ENCODE peak calls at places on chromosome X, in six cellular contexts. W is mesendoderm, I is IMR-90, L is neuronal stem cell, M is H1, G is mesenchymal stem cell. X is an unnamed sample.

GRCh38 chrX:19349263-19349662 is 5.5 kb downstream of the PDHA1 start:
- DNase-seq in L (no peak), I (no peak), G (no peak), M (no peak), W (no peak), X (no peak)

GRCh38 chrX:108217877-108218276 is 126.3 kb downstream of the ATG4A start:
- DNase-seq in I (no peak), M (no peak), L (no peak), G (no peak), W (no peak), X (no peak)

GRCh38 chrX:152640039-152640818 is 2.5 kb downstream of the GABRQ start:
- DNase-seq in G (no peak), W (no peak), M (no peak), L (no peak), I (peak), X (peak)

GRCh38 chrX:110563276-110563675 is 204.6 kb downstream of the RTL9 start:
- DNase-seq in W (no peak), I (no peak), L (no peak), G (no peak), M (no peak), X (no peak)

GRCh38 chrX:47283015-47283771 is 50.4 kb downstream of the USP11 start:
- DNase-seq in L (no peak), I (peak), G (no peak), M (no peak), W (no peak), X (no peak)

GRCh38 chrX:72107320-72107719 is 24.4 kb downstream of the RTL5 start:
- DNase-seq in G (peak), L (no peak), W (peak), I (peak), M (no peak), X (peak)

GRCh38 chrX:109299091-109299490 is 182.8 kb downstream of the GUCY2F start:
- DNase-seq in M (no peak), G (no peak), L (no peak), W (no peak), I (no peak), X (no peak)

GRCh38 chrX:114797494-114797893 is 213.6 kb downstream of the HTR2C start:
- DNase-seq in M (no peak), L (no peak), W (no peak), I (no peak), G (no peak), X (no peak)

GRCh38 chrX:110853610-110854009 is 58.0 kb upstream of the CHRDL1 start:
- DNase-seq in M (no peak), I (no peak), L (no peak), G (peak), W (peak), X (peak)

GRCh38 chrX:2498781-2499302 is 1.9 kb downstream of the DHRSX start:
- DNase-seq in W (peak), G (peak), M (no peak), I (peak), L (no peak), X (no peak)

GRCh38 chrX:79366888-79367749 is at the start of gene ITM2A:
- DNase-seq in G (no peak), I (no peak), L (peak), M (peak), W (peak), X (peak)

GRCh38 chrX:105116541-105116940 is 104.0 kb downstream of the TEX13A start:
- DNase-seq in L (no peak), I (no peak), W (no peak), M (no peak), G (no peak), X (no peak)

GRCh38 chrX:100980608-100981497 is 11.3 kb downstream of the ARL13A start:
- DNase-seq in I (peak), W (no peak), M (no peak), G (peak), L (no peak), X (no peak)

GRCh38 chrX:150362599-150363481 is at the start of gene MAMLD1:
- DNase-seq in M (peak), L (no peak), I (peak), W (peak), G (peak), X (peak)

GRCh38 chrX:72269671-72270251 is 7.3 kb downstream of the RPS4X start:
- DNase-seq in L (no peak), I (peak), G (peak), M (no peak), W (no peak), X (no peak)

GRCh38 chrX:136586386-136586785 is 54.4 kb downstream of the VGLL1 start:
- DNase-seq in L (no peak), G (no peak), W (no peak), I (no peak), M (no peak), X (no peak)

GRCh38 chrX:111086521-111087127 is 9.4 kb upstream of the PAK3 start:
- DNase-seq in L (peak), W (no peak), M (no peak), G (no peak), I (no peak), X (no peak)

GRCh38 chrX:12058087-12058486 is 80.2 kb upstream of the FRMPD4 start:
- DNase-seq in G (no peak), M (no peak), L (no peak), I (no peak), W (no peak), X (no peak)

GRCh38 chrX:24526616-24527015 is 61.5 kb downstream of the PDK3 start:
- DNase-seq in G (no peak), I (no peak), W (peak), M (no peak), L (no peak), X (no peak)

GRCh38 chrX:135389243-135389642 is 32.5 kb upstream of the SMIM10L2A start:
- DNase-seq in G (no peak), W (no peak), M (no peak), I (no peak), L (no peak), X (no peak)

GRCh38 chrX:109830157-109830703 is 97.2 kb upstream of the ACSL4 start:
- DNase-seq in L (no peak), I (no peak), M (no peak), G (no peak), W (no peak), X (no peak)

GRCh38 chrX:46912098-46912672 is at the start of gene JADE3:
- DNase-seq in I (peak), W (peak), L (peak), G (peak), M (peak), X (peak)

GRCh38 chrX:43716144-43716543 is 60.0 kb downstream of the MAOA start:
- DNase-seq in W (no peak), L (no peak), M (no peak), I (no peak), G (no peak), X (no peak)
- H4K8ac ChIP-seq in W (no peak), L (no peak), M (no peak), I (no peak), G (no peak), X (no peak)

GRCh38 chrX:65697915-65698796 is 30.7 kb downstream of the MSN start:
- DNase-seq in I (no peak), M (no peak), G (peak), W (peak), L (no peak), X (peak)
- H4K8ac ChIP-seq in I (no peak), M (no peak), G (peak), W (no peak), L (no peak), X (no peak)

GRCh38 chrX:39938466-39938865 is 159.3 kb downstream of the BCOR start:
- DNase-seq in I (no peak), M (no peak), L (no peak), G (no peak), W (no peak), X (no peak)

GRCh38 chrX:39944416-39944815 is 153.3 kb downstream of the BCOR start:
- DNase-seq in G (no peak), I (no peak), W (no peak), L (no peak), M (no peak), X (no peak)

GRCh38 chrX:39939678-39940077 is 158.1 kb downstream of the BCOR start:
- DNase-seq in W (no peak), L (no peak), G (no peak), I (no peak), M (no peak), X (no peak)

GRCh38 chrX:39945709-39946108 is 152.0 kb downstream of the BCOR start:
- DNase-seq in G (no peak), W (no peak), M (no peak), I (no peak), L (no peak), X (no peak)

GRCh38 chrX:39941332-39941920 is 156.3 kb downstream of the BCOR start:
- DNase-seq in G (peak), M (no peak), I (no peak), W (peak), L (no peak), X (no peak)
- H4K8ac ChIP-seq in G (peak), M (no peak), I (no peak), W (peak), L (no peak), X (no peak)

GRCh38 chrX:52262195-52262546 is 77.5 kb downstream of the MAGED4 start:
- DNase-seq in W (no peak), I (no peak), L (no peak), G (no peak), M (no peak), X (no peak)
- H4K8ac ChIP-seq in W (peak), I (peak), L (peak), G (peak), M (no peak), X (no peak)

GRCh38 chrX:41474726-41475100 is 27.6 kb downstream of the NYX start:
- DNase-seq in L (no peak), M (no peak), I (no peak), W (peak), G (no peak), X (peak)

GRCh38 chrX:41473936-41474725 is 27.0 kb downstream of the NYX start:
- DNase-seq in L (no peak), M (no peak), W (no peak), I (no peak), G (no peak), X (peak)

GRCh38 chrX:41475611-41476241 is 28.6 kb downstream of the NYX start:
- DNase-seq in M (peak), G (peak), L (peak), W (peak), I (no peak), X (peak)

GRCh38 chrX:41472231-41472815 is 25.2 kb downstream of the NYX start:
- DNase-seq in M (no peak), G (no peak), L (no peak), W (peak), I (no peak), X (peak)

GRCh38 chrX:41475166-41475565 is 28.0 kb downstream of the NYX start:
- DNase-seq in M (peak), G (no peak), I (no peak), W (peak), L (peak), X (peak)
- H4K8ac ChIP-seq in M (no peak), G (peak), I (no peak), W (no peak), L (no peak), X (no peak)

GRCh38 chrX:40106677-40107290 is 9.0 kb upstream of the BCOR start:
- DNase-seq in I (no peak), G (peak), L (no peak), M (no peak), W (peak), X (peak)

GRCh38 chrX:40109288-40110008 is 11.7 kb upstream of the BCOR start:
- DNase-seq in M (no peak), L (no peak), G (peak), W (peak), I (peak), X (peak)

GRCh38 chrX:40108959-40109287 is 11.2 kb upstream of the BCOR start:
- DNase-seq in G (peak), M (peak), W (peak), L (no peak), I (peak), X (peak)

GRCh38 chrX:40107291-40108083 is 9.7 kb upstream of the BCOR start:
- DNase-seq in I (no peak), W (peak), M (peak), L (no peak), G (peak), X (peak)

GRCh38 chrX:40108084-40108958 is 10.6 kb upstream of the BCOR start:
- DNase-seq in L (no peak), W (peak), I (no peak), G (peak), M (peak), X (peak)
- H4K8ac ChIP-seq in L (no peak), W (no peak), I (no peak), G (peak), M (peak), X (no peak)